ENCODE peak calls at places on chromosome 17, in ten cellular contexts. One of them, this sample, is unnamed.

GRCh38 chr17:56449176-56449575 is 144.3 kb upstream of the NOG start:
- DNase-seq in NCI-H187 treated with DMSO at 0.1 percent for 48 hours: no peak
- DNase-seq in substantia nigra: no peak
- DNase-seq in CD8-positive, alpha-beta memory T cell: no peak
- DNase-seq in SK-N-DZ: no peak
- DNase-seq in activated CD4-positive, CD25-positive, alpha-beta regulatory T cell: no peak
- DNase-seq in activated CD4-positive, alpha-beta T cell treated with anti-CD3 and anti-CD28 coated beads for 4 hours: no peak
- DNase-seq in ovary: no peak
- DNase-seq in stimulated activated CD8-positive, alpha-beta memory T cell treated with anti-CD3 and anti-CD28 coated beads, Interleukin-15, amount 100 ng/mL, for 24 hours: no peak
- DNase-seq in SHP77: no peak
- DNase-seq in this sample: no peak

GRCh38 chr17:9982159-9982558 is 77.1 kb upstream of the RCVRN start:
- DNase-seq in CD8-positive, alpha-beta memory T cell: no peak
- DNase-seq in substantia nigra: no peak
- DNase-seq in activated CD4-positive, CD25-positive, alpha-beta regulatory T cell: no peak
- DNase-seq in SHP77: no peak
- DNase-seq in stimulated activated CD8-positive, alpha-beta memory T cell treated with anti-CD3 and anti-CD28 coated beads, Interleukin-15, amount 100 ng/mL, for 24 hours: no peak
- DNase-seq in NCI-H187 treated with DMSO at 0.1 percent for 48 hours: no peak
- DNase-seq in activated CD4-positive, alpha-beta T cell treated with anti-CD3 and anti-CD28 coated beads for 4 hours: no peak
- DNase-seq in SK-N-DZ: no peak
- DNase-seq in ovary: no peak
- DNase-seq in this sample: peak

GRCh38 chr17:73007447-73007846 is 85.0 kb downstream of the SLC39A11 start:
- DNase-seq in stimulated activated CD8-positive, alpha-beta memory T cell treated with anti-CD3 and anti-CD28 coated beads, Interleukin-15, amount 100 ng/mL, for 24 hours: no peak
- DNase-seq in CD8-positive, alpha-beta memory T cell: no peak
- DNase-seq in SK-N-DZ: no peak
- DNase-seq in NCI-H187 treated with DMSO at 0.1 percent for 48 hours: no peak
- DNase-seq in ovary: no peak
- DNase-seq in SHP77: no peak
- DNase-seq in activated CD4-positive, alpha-beta T cell treated with anti-CD3 and anti-CD28 coated beads for 4 hours: no peak
- DNase-seq in substantia nigra: no peak
- DNase-seq in activated CD4-positive, CD25-positive, alpha-beta regulatory T cell: no peak
- DNase-seq in this sample: no peak

GRCh38 chr17:37406635-37407455 is at the start of the genes ACACA and TADA2A:
- DNase-seq in activated CD4-positive, CD25-positive, alpha-beta regulatory T cell: peak
- DNase-seq in SK-N-DZ: peak
- DNase-seq in stimulated activated CD8-positive, alpha-beta memory T cell treated with anti-CD3 and anti-CD28 coated beads, Interleukin-15, amount 100 ng/mL, for 24 hours: peak
- DNase-seq in SHP77: peak
- DNase-seq in CD8-positive, alpha-beta memory T cell: peak
- DNase-seq in NCI-H187 treated with DMSO at 0.1 percent for 48 hours: no peak
- DNase-seq in ovary: peak
- DNase-seq in activated CD4-positive, alpha-beta T cell treated with anti-CD3 and anti-CD28 coated beads for 4 hours: peak
- DNase-seq in substantia nigra: peak
- DNase-seq in this sample: peak

GRCh38 chr17:75842963-75843576 is 1.1 kb downstream of the UNC13D start:
- DNase-seq in activated CD4-positive, alpha-beta T cell treated with anti-CD3 and anti-CD28 coated beads for 4 hours: no peak
- DNase-seq in ovary: no peak
- DNase-seq in CD8-positive, alpha-beta memory T cell: peak
- DNase-seq in NCI-H187 treated with DMSO at 0.1 percent for 48 hours: no peak
- DNase-seq in SK-N-DZ: no peak
- DNase-seq in substantia nigra: no peak
- DNase-seq in SHP77: no peak
- DNase-seq in stimulated activated CD8-positive, alpha-beta memory T cell treated with anti-CD3 and anti-CD28 coated beads, Interleukin-15, amount 100 ng/mL, for 24 hours: no peak
- DNase-seq in activated CD4-positive, CD25-positive, alpha-beta regulatory T cell: no peak
- DNase-seq in this sample: no peak

GRCh38 chr17:61495161-61495857 is 43.1 kb downstream of the TBX4 start:
- DNase-seq in CD8-positive, alpha-beta memory T cell: no peak
- DNase-seq in activated CD4-positive, alpha-beta T cell treated with anti-CD3 and anti-CD28 coated beads for 4 hours: no peak
- DNase-seq in activated CD4-positive, CD25-positive, alpha-beta regulatory T cell: no peak
- DNase-seq in substantia nigra: no peak
- DNase-seq in SHP77: no peak
- DNase-seq in stimulated activated CD8-positive, alpha-beta memory T cell treated with anti-CD3 and anti-CD28 coated beads, Interleukin-15, amount 100 ng/mL, for 24 hours: no peak
- DNase-seq in SK-N-DZ: peak
- DNase-seq in ovary: no peak
- DNase-seq in NCI-H187 treated with DMSO at 0.1 percent for 48 hours: no peak
- DNase-seq in this sample: no peak

GRCh38 chr17:82883461-82884031 is 43.7 kb upstream of the ZNF750 start:
- DNase-seq in ovary: no peak
- DNase-seq in SHP77: no peak
- DNase-seq in NCI-H187 treated with DMSO at 0.1 percent for 48 hours: no peak
- DNase-seq in substantia nigra: no peak
- DNase-seq in SK-N-DZ: no peak
- DNase-seq in stimulated activated CD8-positive, alpha-beta memory T cell treated with anti-CD3 and anti-CD28 coated beads, Interleukin-15, amount 100 ng/mL, for 24 hours: no peak
- DNase-seq in CD8-positive, alpha-beta memory T cell: no peak
- DNase-seq in activated CD4-positive, CD25-positive, alpha-beta regulatory T cell: no peak
- DNase-seq in activated CD4-positive, alpha-beta T cell treated with anti-CD3 and anti-CD28 coated beads for 4 hours: no peak
- DNase-seq in this sample: no peak

GRCh38 chr17:18362509-18363020 is 785 bp downstream of the SHMT1 start:
- DNase-seq in CD8-positive, alpha-beta memory T cell: peak
- DNase-seq in substantia nigra: peak
- DNase-seq in SK-N-DZ: no peak
- DNase-seq in SHP77: peak
- DNase-seq in activated CD4-positive, alpha-beta T cell treated with anti-CD3 and anti-CD28 coated beads for 4 hours: no peak
- DNase-seq in NCI-H187 treated with DMSO at 0.1 percent for 48 hours: no peak
- DNase-seq in stimulated activated CD8-positive, alpha-beta memory T cell treated with anti-CD3 and anti-CD28 coated beads, Interleukin-15, amount 100 ng/mL, for 24 hours: no peak
- DNase-seq in ovary: peak
- DNase-seq in activated CD4-positive, CD25-positive, alpha-beta regulatory T cell: no peak
- DNase-seq in this sample: peak

GRCh38 chr17:40069751-40070643 is 7.2 kb downstream of the THRA start:
- DNase-seq in stimulated activated CD8-positive, alpha-beta memory T cell treated with anti-CD3 and anti-CD28 coated beads, Interleukin-15, amount 100 ng/mL, for 24 hours: no peak
- DNase-seq in SHP77: peak
- DNase-seq in CD8-positive, alpha-beta memory T cell: peak
- DNase-seq in ovary: peak
- DNase-seq in activated CD4-positive, alpha-beta T cell treated with anti-CD3 and anti-CD28 coated beads for 4 hours: peak
- DNase-seq in substantia nigra: no peak
- DNase-seq in SK-N-DZ: peak
- DNase-seq in NCI-H187 treated with DMSO at 0.1 percent for 48 hours: no peak
- DNase-seq in activated CD4-positive, CD25-positive, alpha-beta regulatory T cell: no peak
- DNase-seq in this sample: peak

GRCh38 chr17:4586043-4586442 is 1.7 kb downstream of the SMTNL2 start:
- DNase-seq in SK-N-DZ: no peak
- DNase-seq in ovary: no peak
- DNase-seq in activated CD4-positive, CD25-positive, alpha-beta regulatory T cell: no peak
- DNase-seq in substantia nigra: no peak
- DNase-seq in CD8-positive, alpha-beta memory T cell: no peak
- DNase-seq in stimulated activated CD8-positive, alpha-beta memory T cell treated with anti-CD3 and anti-CD28 coated beads, Interleukin-15, amount 100 ng/mL, for 24 hours: no peak
- DNase-seq in activated CD4-positive, alpha-beta T cell treated with anti-CD3 and anti-CD28 coated beads for 4 hours: no peak
- DNase-seq in SHP77: no peak
- DNase-seq in NCI-H187 treated with DMSO at 0.1 percent for 48 hours: no peak
- DNase-seq in this sample: no peak

GRCh38 chr17:50059759-50060273 is 3.9 kb downstream of the ITGA3 start:
- DNase-seq in activated CD4-positive, alpha-beta T cell treated with anti-CD3 and anti-CD28 coated beads for 4 hours: no peak
- DNase-seq in SK-N-DZ: no peak
- DNase-seq in CD8-positive, alpha-beta memory T cell: no peak
- DNase-seq in NCI-H187 treated with DMSO at 0.1 percent for 48 hours: no peak
- DNase-seq in ovary: no peak
- DNase-seq in substantia nigra: no peak
- DNase-seq in activated CD4-positive, CD25-positive, alpha-beta regulatory T cell: no peak
- DNase-seq in SHP77: no peak
- DNase-seq in stimulated activated CD8-positive, alpha-beta memory T cell treated with anti-CD3 and anti-CD28 coated beads, Interleukin-15, amount 100 ng/mL, for 24 hours: no peak
- DNase-seq in this sample: no peak

GRCh38 chr17:56835259-56835575 is 1.3 kb downstream of the DGKE start:
- DNase-seq in substantia nigra: no peak
- DNase-seq in SHP77: no peak
- DNase-seq in CD8-positive, alpha-beta memory T cell: no peak
- DNase-seq in ovary: no peak
- DNase-seq in activated CD4-positive, alpha-beta T cell treated with anti-CD3 and anti-CD28 coated beads for 4 hours: no peak
- DNase-seq in activated CD4-positive, CD25-positive, alpha-beta regulatory T cell: no peak
- DNase-seq in SK-N-DZ: no peak
- DNase-seq in NCI-H187 treated with DMSO at 0.1 percent for 48 hours: no peak
- DNase-seq in stimulated activated CD8-positive, alpha-beta memory T cell treated with anti-CD3 and anti-CD28 coated beads, Interleukin-15, amount 100 ng/mL, for 24 hours: no peak
- DNase-seq in this sample: no peak

GRCh38 chr17:76820523-76820922 is 47.7 kb upstream of the MGAT5B start:
- DNase-seq in substantia nigra: no peak
- DNase-seq in stimulated activated CD8-positive, alpha-beta memory T cell treated with anti-CD3 and anti-CD28 coated beads, Interleukin-15, amount 100 ng/mL, for 24 hours: no peak
- DNase-seq in ovary: no peak
- DNase-seq in activated CD4-positive, alpha-beta T cell treated with anti-CD3 and anti-CD28 coated beads for 4 hours: no peak
- DNase-seq in NCI-H187 treated with DMSO at 0.1 percent for 48 hours: no peak
- DNase-seq in SHP77: no peak
- DNase-seq in SK-N-DZ: no peak
- DNase-seq in activated CD4-positive, CD25-positive, alpha-beta regulatory T cell: no peak
- DNase-seq in CD8-positive, alpha-beta memory T cell: no peak
- DNase-seq in this sample: no peak

GRCh38 chr17:41002814-41003213 is 3.1 kb upstream of the KRTAP3-2 start:
- DNase-seq in stimulated activated CD8-positive, alpha-beta memory T cell treated with anti-CD3 and anti-CD28 coated beads, Interleukin-15, amount 100 ng/mL, for 24 hours: no peak
- DNase-seq in SHP77: no peak
- DNase-seq in activated CD4-positive, alpha-beta T cell treated with anti-CD3 and anti-CD28 coated beads for 4 hours: no peak
- DNase-seq in NCI-H187 treated with DMSO at 0.1 percent for 48 hours: no peak
- DNase-seq in substantia nigra: no peak
- DNase-seq in activated CD4-positive, CD25-positive, alpha-beta regulatory T cell: no peak
- DNase-seq in CD8-positive, alpha-beta memory T cell: no peak
- DNase-seq in SK-N-DZ: no peak
- DNase-seq in ovary: no peak
- DNase-seq in this sample: no peak

GRCh38 chr17:63113167-63113566 is 147.1 kb downstream of the TANC2 start:
- DNase-seq in NCI-H187 treated with DMSO at 0.1 percent for 48 hours: no peak
- DNase-seq in substantia nigra: no peak
- DNase-seq in CD8-positive, alpha-beta memory T cell: no peak
- DNase-seq in SHP77: no peak
- DNase-seq in stimulated activated CD8-positive, alpha-beta memory T cell treated with anti-CD3 and anti-CD28 coated beads, Interleukin-15, amount 100 ng/mL, for 24 hours: no peak
- DNase-seq in ovary: no peak
- DNase-seq in SK-N-DZ: peak
- DNase-seq in activated CD4-positive, CD25-positive, alpha-beta regulatory T cell: no peak
- DNase-seq in activated CD4-positive, alpha-beta T cell treated with anti-CD3 and anti-CD28 coated beads for 4 hours: no peak
- DNase-seq in this sample: no peak

GRCh38 chr17:42342242-42343008 is 45.8 kb downstream of the STAT3 start:
- DNase-seq in SHP77: no peak
- DNase-seq in activated CD4-positive, CD25-positive, alpha-beta regulatory T cell: no peak
- DNase-seq in SK-N-DZ: no peak
- DNase-seq in substantia nigra: no peak
- DNase-seq in activated CD4-positive, alpha-beta T cell treated with anti-CD3 and anti-CD28 coated beads for 4 hours: no peak
- DNase-seq in NCI-H187 treated with DMSO at 0.1 percent for 48 hours: no peak
- DNase-seq in ovary: no peak
- DNase-seq in CD8-positive, alpha-beta memory T cell: no peak
- DNase-seq in stimulated activated CD8-positive, alpha-beta memory T cell treated with anti-CD3 and anti-CD28 coated beads, Interleukin-15, amount 100 ng/mL, for 24 hours: no peak
- DNase-seq in this sample: no peak

GRCh38 chr17:39671651-39672521 is 3.6 kb downstream of the PNMT start:
- DNase-seq in NCI-H187 treated with DMSO at 0.1 percent for 48 hours: no peak
- DNase-seq in SK-N-DZ: peak
- DNase-seq in stimulated activated CD8-positive, alpha-beta memory T cell treated with anti-CD3 and anti-CD28 coated beads, Interleukin-15, amount 100 ng/mL, for 24 hours: no peak
- DNase-seq in activated CD4-positive, CD25-positive, alpha-beta regulatory T cell: no peak
- DNase-seq in SHP77: no peak
- DNase-seq in CD8-positive, alpha-beta memory T cell: no peak
- DNase-seq in substantia nigra: peak
- DNase-seq in activated CD4-positive, alpha-beta T cell treated with anti-CD3 and anti-CD28 coated beads for 4 hours: no peak
- DNase-seq in ovary: peak
- DNase-seq in this sample: peak

GRCh38 chr17:70047619-70048018 is 27.4 kb upstream of the KCNJ16 start:
- DNase-seq in activated CD4-positive, alpha-beta T cell treated with anti-CD3 and anti-CD28 coated beads for 4 hours: no peak
- DNase-seq in activated CD4-positive, CD25-positive, alpha-beta regulatory T cell: no peak
- DNase-seq in stimulated activated CD8-positive, alpha-beta memory T cell treated with anti-CD3 and anti-CD28 coated beads, Interleukin-15, amount 100 ng/mL, for 24 hours: no peak
- DNase-seq in SHP77: no peak
- DNase-seq in NCI-H187 treated with DMSO at 0.1 percent for 48 hours: no peak
- DNase-seq in ovary: no peak
- DNase-seq in SK-N-DZ: no peak
- DNase-seq in substantia nigra: no peak
- DNase-seq in CD8-positive, alpha-beta memory T cell: no peak
- DNase-seq in this sample: no peak

GRCh38 chr17:80323982-80324381 is 63.3 kb downstream of the RNF213 start:
- DNase-seq in stimulated activated CD8-positive, alpha-beta memory T cell treated with anti-CD3 and anti-CD28 coated beads, Interleukin-15, amount 100 ng/mL, for 24 hours: no peak
- DNase-seq in substantia nigra: no peak
- DNase-seq in CD8-positive, alpha-beta memory T cell: no peak
- DNase-seq in activated CD4-positive, CD25-positive, alpha-beta regulatory T cell: no peak
- DNase-seq in NCI-H187 treated with DMSO at 0.1 percent for 48 hours: no peak
- DNase-seq in ovary: no peak
- DNase-seq in SK-N-DZ: no peak
- DNase-seq in SHP77: no peak
- DNase-seq in activated CD4-positive, alpha-beta T cell treated with anti-CD3 and anti-CD28 coated beads for 4 hours: no peak
- DNase-seq in this sample: no peak

GRCh38 chr17:42436401-42436800 is 13.3 kb upstream of the CAVIN1 start:
- DNase-seq in stimulated activated CD8-positive, alpha-beta memory T cell treated with anti-CD3 and anti-CD28 coated beads, Interleukin-15, amount 100 ng/mL, for 24 hours: no peak
- DNase-seq in ovary: no peak
- DNase-seq in SHP77: no peak
- DNase-seq in CD8-positive, alpha-beta memory T cell: no peak
- DNase-seq in activated CD4-positive, CD25-positive, alpha-beta regulatory T cell: no peak
- DNase-seq in substantia nigra: no peak
- DNase-seq in NCI-H187 treated with DMSO at 0.1 percent for 48 hours: no peak
- DNase-seq in activated CD4-positive, alpha-beta T cell treated with anti-CD3 and anti-CD28 coated beads for 4 hours: no peak
- DNase-seq in SK-N-DZ: no peak
- DNase-seq in this sample: no peak

GRCh38 chr17:77456271-77456950 is 315.6 kb downstream of the SEC14L1 start:
- DNase-seq in substantia nigra: no peak
- DNase-seq in activated CD4-positive, CD25-positive, alpha-beta regulatory T cell: no peak
- DNase-seq in NCI-H187 treated with DMSO at 0.1 percent for 48 hours: no peak
- DNase-seq in CD8-positive, alpha-beta memory T cell: peak
- DNase-seq in stimulated activated CD8-positive, alpha-beta memory T cell treated with anti-CD3 and anti-CD28 coated beads, Interleukin-15, amount 100 ng/mL, for 24 hours: no peak
- DNase-seq in ovary: no peak
- DNase-seq in SHP77: no peak
- DNase-seq in activated CD4-positive, alpha-beta T cell treated with anti-CD3 and anti-CD28 coated beads for 4 hours: no peak
- DNase-seq in SK-N-DZ: no peak
- DNase-seq in this sample: no peak

GRCh38 chr17:15392326-15392739 is 50.9 kb upstream of the TEKT3 start:
- DNase-seq in activated CD4-positive, alpha-beta T cell treated with anti-CD3 and anti-CD28 coated beads for 4 hours: no peak
- DNase-seq in activated CD4-positive, CD25-positive, alpha-beta regulatory T cell: no peak
- DNase-seq in SHP77: no peak
- DNase-seq in SK-N-DZ: no peak
- DNase-seq in ovary: no peak
- DNase-seq in CD8-positive, alpha-beta memory T cell: no peak
- DNase-seq in NCI-H187 treated with DMSO at 0.1 percent for 48 hours: no peak
- DNase-seq in stimulated activated CD8-positive, alpha-beta memory T cell treated with anti-CD3 and anti-CD28 coated beads, Interleukin-15, amount 100 ng/mL, for 24 hours: no peak
- DNase-seq in substantia nigra: no peak
- DNase-seq in this sample: no peak

GRCh38 chr17:7889166-7889584 is 586 bp downstream of the CHD3 start:
- DNase-seq in SK-N-DZ: peak
- DNase-seq in SHP77: peak
- DNase-seq in stimulated activated CD8-positive, alpha-beta memory T cell treated with anti-CD3 and anti-CD28 coated beads, Interleukin-15, amount 100 ng/mL, for 24 hours: no peak
- DNase-seq in activated CD4-positive, alpha-beta T cell treated with anti-CD3 and anti-CD28 coated beads for 4 hours: peak
- DNase-seq in CD8-positive, alpha-beta memory T cell: no peak
- DNase-seq in substantia nigra: peak
- DNase-seq in activated CD4-positive, CD25-positive, alpha-beta regulatory T cell: no peak
- DNase-seq in NCI-H187 treated with DMSO at 0.1 percent for 48 hours: no peak
- DNase-seq in ovary: peak
- DNase-seq in this sample: peak

GRCh38 chr17:17710728-17711541 is 29.7 kb downstream of the RAI1 start:
- DNase-seq in activated CD4-positive, alpha-beta T cell treated with anti-CD3 and anti-CD28 coated beads for 4 hours: no peak
- DNase-seq in ovary: peak
- DNase-seq in NCI-H187 treated with DMSO at 0.1 percent for 48 hours: no peak
- DNase-seq in SK-N-DZ: no peak
- DNase-seq in stimulated activated CD8-positive, alpha-beta memory T cell treated with anti-CD3 and anti-CD28 coated beads, Interleukin-15, amount 100 ng/mL, for 24 hours: no peak
- DNase-seq in SHP77: peak
- DNase-seq in substantia nigra: no peak
- DNase-seq in CD8-positive, alpha-beta memory T cell: no peak
- DNase-seq in activated CD4-positive, CD25-positive, alpha-beta regulatory T cell: no peak
- DNase-seq in this sample: peak

GRCh38 chr17:7862692-7863437 is 5.1 kb downstream of the CYB5D1 start:
- DNase-seq in activated CD4-positive, CD25-positive, alpha-beta regulatory T cell: peak
- DNase-seq in CD8-positive, alpha-beta memory T cell: peak
- DNase-seq in SHP77: peak
- DNase-seq in stimulated activated CD8-positive, alpha-beta memory T cell treated with anti-CD3 and anti-CD28 coated beads, Interleukin-15, amount 100 ng/mL, for 24 hours: no peak
- DNase-seq in NCI-H187 treated with DMSO at 0.1 percent for 48 hours: no peak
- DNase-seq in SK-N-DZ: peak
- DNase-seq in ovary: peak
- DNase-seq in substantia nigra: peak
- DNase-seq in activated CD4-positive, alpha-beta T cell treated with anti-CD3 and anti-CD28 coated beads for 4 hours: peak
- DNase-seq in this sample: no peak

GRCh38 chr17:44767493-44767892 is 8.7 kb downstream of the ADAM11 start:
- DNase-seq in substantia nigra: no peak
- DNase-seq in activated CD4-positive, alpha-beta T cell treated with anti-CD3 and anti-CD28 coated beads for 4 hours: no peak
- DNase-seq in SK-N-DZ: no peak
- DNase-seq in SHP77: no peak
- DNase-seq in stimulated activated CD8-positive, alpha-beta memory T cell treated with anti-CD3 and anti-CD28 coated beads, Interleukin-15, amount 100 ng/mL, for 24 hours: no peak
- DNase-seq in NCI-H187 treated with DMSO at 0.1 percent for 48 hours: no peak
- DNase-seq in activated CD4-positive, CD25-positive, alpha-beta regulatory T cell: no peak
- DNase-seq in CD8-positive, alpha-beta memory T cell: no peak
- DNase-seq in ovary: no peak
- DNase-seq in this sample: no peak

GRCh38 chr17:18966831-18967624 is 15.1 kb downstream of the SLC5A10 start:
- DNase-seq in activated CD4-positive, CD25-positive, alpha-beta regulatory T cell: no peak
- DNase-seq in SK-N-DZ: no peak
- DNase-seq in NCI-H187 treated with DMSO at 0.1 percent for 48 hours: no peak
- DNase-seq in ovary: no peak
- DNase-seq in activated CD4-positive, alpha-beta T cell treated with anti-CD3 and anti-CD28 coated beads for 4 hours: no peak
- DNase-seq in CD8-positive, alpha-beta memory T cell: no peak
- DNase-seq in substantia nigra: no peak
- DNase-seq in SHP77: peak
- DNase-seq in stimulated activated CD8-positive, alpha-beta memory T cell treated with anti-CD3 and anti-CD28 coated beads, Interleukin-15, amount 100 ng/mL, for 24 hours: no peak
- DNase-seq in this sample: no peak

GRCh38 chr17:51115179-51115578 is 5.5 kb downstream of the SPAG9 start:
- DNase-seq in SK-N-DZ: no peak
- DNase-seq in activated CD4-positive, alpha-beta T cell treated with anti-CD3 and anti-CD28 coated beads for 4 hours: no peak
- DNase-seq in substantia nigra: no peak
- DNase-seq in CD8-positive, alpha-beta memory T cell: no peak
- DNase-seq in activated CD4-positive, CD25-positive, alpha-beta regulatory T cell: no peak
- DNase-seq in NCI-H187 treated with DMSO at 0.1 percent for 48 hours: no peak
- DNase-seq in ovary: no peak
- DNase-seq in stimulated activated CD8-positive, alpha-beta memory T cell treated with anti-CD3 and anti-CD28 coated beads, Interleukin-15, amount 100 ng/mL, for 24 hours: no peak
- DNase-seq in SHP77: no peak
- DNase-seq in this sample: no peak